ENCODE peak calls at places on chromosomes 1 and 21, in nine cellular contexts. D is AG08395, Q is AG04449, W is activated T-helper 1 cell treated with Interleukin-2 at 50 U/mL for 16 hours, O is coronary artery, J is heart left ventricle, E is WERI-Rb-1, S is GM18507, C is T-cell. A is an unnamed sample.

GRCh38 chr1:6157528-6158174 is 22.5 kb downstream of the CHD5 start:
- DNase-seq in D (no peak), O (no peak), W (no peak), S (no peak), E (no peak), J (no peak), Q (no peak), C (no peak), A (peak)

GRCh38 chr1:17653728-17654351 is 101.3 kb upstream of the ACTL8 start:
- DNase-seq in E (peak), C (peak), W (no peak), O (no peak), J (no peak), Q (no peak), D (peak), S (peak), A (no peak)

GRCh38 chr1:156082111-156083091 is at the start of gene MEX3A:
- DNase-seq in S (no peak), D (peak), C (peak), E (peak), J (peak), W (peak), Q (no peak), O (no peak), A (peak)

GRCh38 chr1:116942344-116942743 is 32.6 kb downstream of the PTGFRN start:
- DNase-seq in E (no peak), Q (no peak), C (no peak), J (no peak), O (no peak), S (no peak), D (no peak), W (no peak), A (no peak)

GRCh38 chr1:245336149-245336983 is 181.6 kb downstream of the KIF26B start:
- DNase-seq in Q (no peak), D (no peak), O (no peak), S (no peak), C (no peak), W (no peak), E (no peak), J (no peak), A (no peak)

GRCh38 chr1:94734963-94735899 is 84.9 kb upstream of the SLC44A3 start:
- DNase-seq in W (no peak), C (no peak), D (peak), E (no peak), J (peak), Q (peak), S (no peak), O (no peak), A (peak)

GRCh38 chr1:37875833-37876232 is 16.4 kb upstream of the MTF1 start:
- DNase-seq in S (no peak), Q (no peak), C (no peak), W (no peak), E (no peak), J (no peak), D (no peak), O (no peak), A (no peak)

GRCh38 chr1:156281281-156282142 is 1.1 kb downstream of the SMG5 start:
- DNase-seq in O (no peak), Q (no peak), J (peak), C (no peak), E (no peak), S (peak), W (no peak), D (peak), A (no peak)

GRCh38 chr1:24503003-24503751 is 541 bp downstream of the RCAN3 start:
- DNase-seq in D (peak), C (no peak), E (peak), W (no peak), S (no peak), J (peak), Q (no peak), O (no peak), A (peak)

GRCh38 chr1:74650561-74650960 is 23.0 kb downstream of the ERICH3 start:
- DNase-seq in Q (no peak), E (no peak), C (no peak), W (no peak), O (no peak), D (no peak), S (no peak), J (no peak), A (no peak)

GRCh38 chr1:27436204-27437159 is 44.1 kb downstream of the GPR3 start:
- DNase-seq in S (no peak), J (peak), O (no peak), W (no peak), Q (peak), C (no peak), D (peak), E (no peak), A (peak)

GRCh38 chr1:205488074-205488723 is 16.3 kb upstream of the CDK18 start:
- DNase-seq in Q (no peak), E (peak), C (peak), J (peak), S (peak), D (peak), O (no peak), W (no peak), A (peak)

GRCh38 chr1:202892501-202892900 is 3.6 kb upstream of the RABIF start:
- DNase-seq in D (no peak), W (no peak), E (peak), J (no peak), Q (no peak), C (no peak), O (no peak), S (no peak), A (no peak)

GRCh38 chr1:22805672-22806038 is 95.0 kb downstream of the EPHB2 start:
- DNase-seq in S (no peak), E (no peak), O (no peak), J (no peak), Q (no peak), D (no peak), C (no peak), W (no peak), A (no peak)

GRCh38 chr1:41800237-41800902 is 118.4 kb downstream of the HIVEP3 start:
- DNase-seq in W (no peak), E (no peak), J (peak), D (no peak), O (no peak), Q (no peak), C (no peak), S (no peak), A (no peak)

GRCh38 chr1:13662498-13662897 is 37.5 kb upstream of the PRDM2 start:
- DNase-seq in D (peak), S (no peak), E (no peak), C (no peak), Q (no peak), O (no peak), J (no peak), W (no peak), A (peak)

GRCh38 chr1:39395357-39395831 is 96.0 kb upstream of the BMP8A start:
- DNase-seq in D (peak), J (no peak), C (no peak), E (peak), W (no peak), O (no peak), S (no peak), Q (peak), A (no peak)

GRCh38 chr1:3186526-3186921 is 117.5 kb downstream of the PRDM16 start:
- DNase-seq in Q (no peak), S (no peak), D (peak), W (no peak), C (no peak), O (peak), E (peak), J (peak), A (peak)

GRCh38 chr1:10132852-10133251 is 77.5 kb upstream of the KIF1B start:
- DNase-seq in S (no peak), Q (no peak), E (no peak), O (no peak), C (no peak), J (no peak), D (no peak), W (no peak), A (no peak)

GRCh38 chr1:6775644-6776043 is 9.6 kb upstream of the CAMTA1 start:
- DNase-seq in O (no peak), E (no peak), C (no peak), Q (no peak), W (no peak), J (no peak), D (no peak), S (no peak), A (no peak)

GRCh38 chr1:19038096-19038495 is 81.6 kb upstream of the IFFO2 start:
- DNase-seq in S (no peak), J (no peak), C (no peak), W (no peak), Q (no peak), O (no peak), D (no peak), E (no peak), A (no peak)

GRCh38 chr21:28148400-28149064 is 844.1 kb downstream of the LTN1 start:
- DNase-seq in S (no peak), O (no peak), E (no peak), Q (no peak), D (no peak), W (no peak), C (no peak), J (peak), A (no peak)

GRCh38 chr1:67948155-67949075 is 102.0 kb downstream of the DIRAS3 start:
- DNase-seq in D (peak), O (no peak), J (no peak), W (no peak), S (no peak), E (no peak), C (no peak), Q (peak), A (no peak)

GRCh38 chr1:151892190-151892589 is 17.1 kb downstream of the THEM4 start:
- DNase-seq in W (no peak), D (peak), E (no peak), J (no peak), Q (no peak), C (no peak), S (no peak), O (no peak), A (no peak)

GRCh38 chr1:62589321-62589720 is 8.0 kb upstream of the ANGPTL3 start:
- DNase-seq in J (no peak), Q (no peak), D (no peak), C (no peak), E (no peak), S (no peak), W (no peak), O (no peak), A (no peak)

A was measured in transverse colon.